ENCODE peak calls at places on chromosome 14, in seven cellular contexts. One of them, this sample, is unnamed.

GRCh38 chr14:94775875-94776217 is 5.9 kb upstream of the GSC start:
- DNase-seq in A549: no peak
- DNase-seq in HCT116: no peak
- DNase-seq in Panc1: no peak
- DNase-seq in HepG2: no peak
- DNase-seq in HL-60: no peak
- DNase-seq in K562: no peak
- DNase-seq in this sample: no peak

GRCh38 chr14:72850360-72850759 is 43.5 kb downstream of the DPF3 start:
- DNase-seq in HL-60: no peak
- DNase-seq in HCT116: no peak
- DNase-seq in A549: no peak
- DNase-seq in HepG2: peak; percentile 12
- DNase-seq in Panc1: no peak
- DNase-seq in K562: no peak
- DNase-seq in this sample: no peak

GRCh38 chr14:93009471-93010117 is 86.6 kb downstream of the CHGA start:
- DNase-seq in A549: no peak
- DNase-seq in Panc1: no peak
- DNase-seq in HCT116: no peak
- DNase-seq in HepG2: no peak
- DNase-seq in K562: no peak
- DNase-seq in HL-60: no peak
- DNase-seq in this sample: no peak

GRCh38 chr14:98931911-98932310 is 340.1 kb downstream of the BCL11B start:
- DNase-seq in K562: no peak
- DNase-seq in HL-60: no peak
- DNase-seq in HCT116: no peak
- DNase-seq in A549: no peak
- DNase-seq in Panc1: no peak
- DNase-seq in HepG2: no peak
- DNase-seq in this sample: no peak

GRCh38 chr14:71491925-71492324 is 440.3 kb upstream of the RGS6 start:
- DNase-seq in A549: no peak
- DNase-seq in HCT116: no peak
- DNase-seq in K562: no peak
- DNase-seq in HepG2: peak; percentile 73
- DNase-seq in HL-60: no peak
- DNase-seq in Panc1: no peak
- DNase-seq in this sample: no peak

GRCh38 chr14:36986407-36986806 is 186.0 kb downstream of the SLC25A21 start:
- DNase-seq in K562: no peak
- DNase-seq in A549: no peak
- DNase-seq in HL-60: no peak
- DNase-seq in HepG2: no peak
- DNase-seq in HCT116: no peak
- DNase-seq in Panc1: no peak
- DNase-seq in this sample: no peak

GRCh38 chr14:71474866-71475265 is 457.4 kb upstream of the RGS6 start:
- DNase-seq in Panc1: no peak
- DNase-seq in K562: no peak
- DNase-seq in A549: no peak
- DNase-seq in HL-60: no peak
- DNase-seq in HepG2: no peak
- DNase-seq in HCT116: no peak
- DNase-seq in this sample: no peak

GRCh38 chr14:75126679-75127473 is at the start of gene NEK9:
- DNase-seq in HepG2: peak; percentile 73
- DNase-seq in K562: peak; percentile 88
- DNase-seq in HCT116: peak; percentile 83
- DNase-seq in HL-60: peak; percentile 52
- DNase-seq in Panc1: no peak
- DNase-seq in A549: peak; percentile 92
- DNase-seq in this sample: peak; percentile 92

GRCh38 chr14:93047661-93048060 is 68.1 kb downstream of the ITPK1 start:
- DNase-seq in K562: no peak
- DNase-seq in Panc1: no peak
- DNase-seq in HL-60: no peak
- DNase-seq in HepG2: no peak
- DNase-seq in HCT116: no peak
- DNase-seq in A549: no peak
- DNase-seq in this sample: no peak

GRCh38 chr14:93113678-93114067 is 2.1 kb downstream of the ITPK1 start:
- DNase-seq in HepG2: no peak
- DNase-seq in K562: no peak
- DNase-seq in HL-60: no peak
- DNase-seq in A549: no peak
- DNase-seq in Panc1: no peak
- DNase-seq in HCT116: no peak
- DNase-seq in this sample: peak; percentile 48

GRCh38 chr14:31763041-31763440 is 201.8 kb downstream of the NUBPL start:
- DNase-seq in HepG2: no peak
- DNase-seq in K562: no peak
- DNase-seq in HL-60: no peak
- DNase-seq in HCT116: no peak
- DNase-seq in A549: no peak
- DNase-seq in Panc1: no peak
- DNase-seq in this sample: no peak

GRCh38 chr14:78921856-78922255 is 751.7 kb downstream of the NRXN3 start:
- DNase-seq in HCT116: no peak
- DNase-seq in K562: no peak
- DNase-seq in HL-60: no peak
- DNase-seq in HepG2: no peak
- DNase-seq in Panc1: no peak
- DNase-seq in A549: no peak
- DNase-seq in this sample: no peak

GRCh38 chr14:102231476-102232347 is 73.3 kb downstream of the MOK start:
- DNase-seq in HepG2: no peak
- DNase-seq in HCT116: no peak
- DNase-seq in HL-60: no peak
- DNase-seq in K562: no peak
- DNase-seq in A549: no peak
- DNase-seq in Panc1: no peak
- DNase-seq in this sample: no peak

GRCh38 chr14:44204061-44204815 is 302.8 kb downstream of the FSCB start:
- DNase-seq in HepG2: no peak
- DNase-seq in HCT116: no peak
- DNase-seq in A549: no peak
- DNase-seq in Panc1: no peak
- DNase-seq in HL-60: no peak
- DNase-seq in K562: peak; percentile 0
- DNase-seq in this sample: peak; percentile 72

GRCh38 chr14:89240414-89240813 is 176.6 kb downstream of the FOXN3 start:
- DNase-seq in HCT116: no peak
- DNase-seq in K562: no peak
- DNase-seq in HL-60: no peak
- DNase-seq in A549: no peak
- DNase-seq in Panc1: no peak
- DNase-seq in HepG2: no peak
- DNase-seq in this sample: no peak

GRCh38 chr14:37709419-37710195 is 114.2 kb downstream of the TTC6 start:
- DNase-seq in A549: no peak
- DNase-seq in K562: no peak
- DNase-seq in HepG2: peak; percentile 70
- DNase-seq in HCT116: peak; percentile 16
- DNase-seq in HL-60: no peak
- DNase-seq in Panc1: no peak
- DNase-seq in this sample: peak; percentile 28

GRCh38 chr14:101184562-101184961 is 281.0 kb upstream of the RTL1 start:
- DNase-seq in K562: no peak
- DNase-seq in HL-60: no peak
- DNase-seq in A549: no peak
- DNase-seq in Panc1: no peak
- DNase-seq in HCT116: no peak
- DNase-seq in HepG2: no peak
- DNase-seq in this sample: no peak

GRCh38 chr14:75432406-75432805 is 4.6 kb downstream of the JDP2 start:
- DNase-seq in A549: no peak
- DNase-seq in HCT116: no peak
- DNase-seq in Panc1: no peak
- DNase-seq in HepG2: no peak
- DNase-seq in HL-60: no peak
- DNase-seq in K562: no peak
- DNase-seq in this sample: no peak

GRCh38 chr14:72503696-72504368 is 390.1 kb downstream of the DPF3 start:
- DNase-seq in K562: no peak
- DNase-seq in HL-60: no peak
- DNase-seq in HCT116: peak; percentile 8
- DNase-seq in Panc1: no peak
- DNase-seq in A549: no peak
- DNase-seq in HepG2: no peak
- DNase-seq in this sample: no peak

GRCh38 chr14:99807413-99808132 is 14.4 kb downstream of the EML1 start:
- DNase-seq in HCT116: no peak
- DNase-seq in HepG2: no peak
- DNase-seq in Panc1: no peak
- DNase-seq in HL-60: no peak
- DNase-seq in K562: no peak
- DNase-seq in A549: peak; percentile 50
- DNase-seq in this sample: peak; percentile 67

GRCh38 chr14:44788612-44789011 is 173.1 kb downstream of the KLHL28 start:
- DNase-seq in Panc1: no peak
- DNase-seq in K562: no peak
- DNase-seq in HL-60: no peak
- DNase-seq in HepG2: no peak
- DNase-seq in A549: no peak
- DNase-seq in HCT116: no peak
- DNase-seq in this sample: no peak

GRCh38 chr14:105317546-105317945 is 3.0 kb downstream of the PACS2 start:
- DNase-seq in HepG2: no peak
- DNase-seq in HCT116: no peak
- DNase-seq in K562: no peak
- DNase-seq in HL-60: no peak
- DNase-seq in Panc1: no peak
- DNase-seq in A549: no peak
- DNase-seq in this sample: no peak

GRCh38 chr14:56102901-56103409 is 15.3 kb upstream of the PELI2 start:
- DNase-seq in K562: no peak
- DNase-seq in HepG2: no peak
- DNase-seq in HL-60: no peak
- DNase-seq in HCT116: no peak
- DNase-seq in A549: no peak
- DNase-seq in Panc1: no peak
- DNase-seq in this sample: no peak

GRCh38 chr14:53890611-53891091 is 66.0 kb downstream of the BMP4 start:
- DNase-seq in HCT116: no peak
- DNase-seq in K562: no peak
- DNase-seq in Panc1: no peak
- DNase-seq in HL-60: no peak
- DNase-seq in HepG2: peak; percentile 46
- DNase-seq in A549: no peak
- DNase-seq in this sample: peak; percentile 76

GRCh38 chr14:64752909-64753308 is 48.7 kb downstream of the PLEKHG3 start:
- DNase-seq in A549: no peak
- DNase-seq in HepG2: no peak
- DNase-seq in HCT116: no peak
- DNase-seq in HL-60: no peak
- DNase-seq in K562: no peak
- DNase-seq in Panc1: no peak
- DNase-seq in this sample: no peak
- TF ChIP-seq REST in A549: no peak
- TF ChIP-seq REST in HepG2: no peak
- TF ChIP-seq REST in HCT116: no peak
- TF ChIP-seq REST in HL-60: no peak
- TF ChIP-seq REST in K562: no peak
- TF ChIP-seq REST in Panc1: no peak
- TF ChIP-seq REST in this sample: no peak

DNA sequence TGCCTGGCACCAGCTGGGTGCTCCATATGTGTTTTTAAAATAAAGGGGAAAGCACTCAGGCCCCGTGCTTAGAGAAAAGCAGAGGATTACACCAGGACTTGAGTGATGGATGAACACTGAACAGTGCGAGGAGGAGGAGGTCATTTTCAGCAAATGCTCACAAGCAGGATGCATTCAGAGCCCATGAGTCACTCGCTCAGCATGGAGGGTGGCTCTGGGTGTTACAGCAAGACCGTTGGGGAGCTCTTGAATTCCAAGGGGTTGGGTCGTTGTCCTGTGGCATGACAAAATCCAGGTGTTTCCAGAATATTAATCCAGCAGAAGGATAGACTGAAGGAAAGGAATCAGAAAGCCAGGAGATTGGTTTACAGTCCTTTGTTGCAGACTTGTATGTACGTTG is 2.9 kb upstream of the BDKRB1 start:
- DNase-seq in K562: no peak
- DNase-seq in HCT116: no peak
- DNase-seq in A549: peak; percentile 64
- DNase-seq in HepG2: no peak
- DNase-seq in HL-60: no peak
- DNase-seq in Panc1: no peak
- DNase-seq in this sample: no peak
- TF ChIP-seq REST in K562: no peak
- TF ChIP-seq REST in HCT116: no peak
- TF ChIP-seq REST in A549: no peak
- TF ChIP-seq REST in HepG2: no peak
- TF ChIP-seq REST in HL-60: no peak
- TF ChIP-seq REST in Panc1: no peak
- TF ChIP-seq REST in this sample: no peak

DNA sequence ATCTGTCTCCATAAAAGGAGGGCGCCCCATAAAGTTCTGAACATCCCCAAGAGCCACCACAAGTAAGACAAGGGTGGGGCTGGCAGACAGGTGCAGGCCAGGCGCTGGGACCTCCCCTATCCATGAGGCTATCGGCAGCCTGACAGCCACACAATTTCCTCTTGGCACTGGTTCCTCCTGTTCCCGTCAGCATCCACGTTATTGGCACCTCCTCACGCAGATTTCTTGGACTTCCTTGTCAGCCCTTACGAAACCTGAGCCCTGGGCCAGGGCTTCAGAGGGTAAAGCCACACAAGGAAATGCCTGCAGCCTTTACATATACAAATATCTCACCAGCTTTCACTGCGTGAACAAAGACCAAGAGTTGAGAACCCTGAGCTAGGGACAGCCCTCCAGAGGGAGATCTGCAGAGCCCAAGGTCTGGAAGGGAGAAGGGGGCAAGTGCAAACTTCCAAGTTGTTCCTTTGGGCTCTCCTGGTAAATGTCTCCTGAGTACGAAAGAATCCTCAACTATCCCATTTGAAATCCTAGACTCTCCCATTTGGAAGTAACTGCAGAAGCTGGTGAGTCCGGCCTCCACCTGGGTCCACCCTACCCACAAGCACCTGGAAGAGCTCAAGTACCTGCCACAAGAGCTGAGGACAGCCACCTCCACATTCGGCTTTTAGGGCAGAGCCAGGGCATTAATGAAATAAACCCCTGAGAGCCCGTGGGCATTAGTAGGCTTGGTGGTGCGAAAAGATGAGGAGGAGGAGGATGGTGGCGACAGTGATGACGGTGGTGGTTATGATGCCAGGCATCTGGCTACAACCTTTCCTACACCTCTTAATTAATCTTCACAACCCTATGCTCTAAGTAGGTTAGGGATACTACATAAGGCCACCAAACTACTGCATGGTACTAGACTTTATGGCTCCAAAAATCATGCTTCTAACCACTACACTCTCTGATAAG is 5.5 kb upstream of the TC2N start:
- DNase-seq in Panc1: no peak
- DNase-seq in K562: no peak
- DNase-seq in HL-60: no peak
- DNase-seq in A549: peak; percentile 37
- DNase-seq in HCT116: no peak
- DNase-seq in HepG2: no peak
- DNase-seq in this sample: no peak
- TF ChIP-seq REST in Panc1: no peak
- TF ChIP-seq REST in K562: no peak
- TF ChIP-seq REST in HL-60: no peak
- TF ChIP-seq REST in A549: no peak
- TF ChIP-seq REST in HCT116: no peak
- TF ChIP-seq REST in HepG2: no peak
- TF ChIP-seq REST in this sample: no peak

GRCh38 chr14:49553892-49554291 is 32.3 kb downstream of the RPS29 start:
- DNase-seq in HL-60: no peak
- DNase-seq in Panc1: no peak
- DNase-seq in HCT116: no peak
- DNase-seq in HepG2: no peak
- DNase-seq in A549: no peak
- DNase-seq in K562: no peak
- DNase-seq in this sample: peak; percentile 36
- TF ChIP-seq REST in HL-60: no peak
- TF ChIP-seq REST in Panc1: no peak
- TF ChIP-seq REST in HCT116: no peak
- TF ChIP-seq REST in HepG2: no peak
- TF ChIP-seq REST in A549: no peak
- TF ChIP-seq REST in K562: no peak
- TF ChIP-seq REST in this sample: no peak